ENCODE peak calls at places on chromosomes 16 and 17, in ten cellular contexts. O is sigmoid colon, N is stomach, A is transverse colon, C is H1, E is SK-N-SH, F is esophagus muscularis mucosa, D is HepG2, X is GM12878, T is K562. J is an unnamed sample.

GRCh38 chr17:41894791-41895331 is 23.9 kb downstream of the ACLY start:
- DNase-seq in X (no peak), C (no peak), E (peak; percentile 73), A (no peak), N (no peak), O (peak; percentile 85), D (no peak), T (no peak), F (no peak), J (no peak)

GRCh38 chr17:7583253-7584109 is at the start of gene MPDU1:
- DNase-seq in X (peak; percentile 84), A (peak; percentile 96), T (peak; percentile 70), D (peak; percentile 81), N (peak; percentile 96), O (peak; percentile 99), E (peak; percentile 93), C (peak; percentile 95), F (peak; percentile 99), J (peak; percentile 98)

GRCh38 chr16:4734730-4735575 is 616 bp downstream of the DNAAF8 start:
- DNase-seq in O (peak; percentile 94), N (peak; percentile 91), X (no peak), T (peak; percentile 93), C (peak; percentile 96), F (peak; percentile 96), D (peak; percentile 61), A (peak; percentile 93), E (peak; percentile 93), J (peak; percentile 96)

GRCh38 chr17:36937961-36938565 is 788 bp downstream of the LHX1 start:
- DNase-seq in T (no peak), O (no peak), E (peak; percentile 69), C (peak; percentile 76), N (no peak), F (no peak), D (no peak), A (no peak), X (no peak), J (no peak)

GRCh38 chr17:29089601-29090044 is 46.7 kb downstream of the PIPOX start:
- DNase-seq in X (no peak), D (no peak), E (no peak), A (peak; percentile 23), C (no peak), F (no peak), T (no peak), N (no peak), O (peak; percentile 82), J (no peak)

GRCh38 chr17:66123163-66123562 is 68.8 kb downstream of the CEP112 start:
- DNase-seq in O (no peak), D (no peak), A (no peak), N (no peak), X (no peak), E (no peak), F (no peak), C (no peak), T (no peak), J (no peak)

GRCh38 chr17:41734139-41734948 is at the start of gene HAP1:
- DNase-seq in C (peak; percentile 93), F (no peak), X (no peak), T (no peak), E (peak; percentile 83), A (no peak), N (peak; percentile 27), D (no peak), O (no peak), J (no peak)

GRCh38 chr17:30586818-30587595 is 109.8 kb downstream of the GOSR1 start:
- DNase-seq in X (no peak), A (no peak), N (no peak), T (no peak), D (peak; percentile 61), F (no peak), E (no peak), C (no peak), O (no peak), J (no peak)

GRCh38 chr16:49497466-49497865 is 123.9 kb downstream of the C16orf78 start:
- DNase-seq in C (no peak), T (no peak), N (no peak), O (no peak), A (no peak), E (no peak), F (no peak), D (no peak), X (no peak), J (peak; percentile 60)

GRCh38 chr17:15651583-15652110 is 32.1 kb upstream of the FBXW10B start:
- DNase-seq in O (peak; percentile 97), T (peak; percentile 75), X (peak; percentile 33), D (peak; percentile 48), C (no peak), A (peak; percentile 94), N (peak; percentile 91), E (peak; percentile 85), F (peak; percentile 95), J (peak; percentile 95)

GRCh38 chr17:58277726-58278595 is 2.8 kb downstream of the MPO start:
- DNase-seq in N (no peak), D (no peak), X (no peak), C (no peak), O (no peak), A (no peak), T (no peak), E (peak; percentile 40), F (no peak), J (no peak)

GRCh38 chr17:76368545-76368944 is 14.8 kb upstream of the PRPSAP1 start:
- DNase-seq in A (no peak), T (no peak), D (no peak), E (peak; percentile 85), N (no peak), O (no peak), F (no peak), X (no peak), C (peak; percentile 47), J (no peak)
- TF ChIP-seq POLR2AphosphoS5 in A (no peak), T (no peak), D (no peak), E (peak; percentile 47), N (no peak), O (no peak), F (no peak), X (no peak), C (no peak), J (no peak)

DNA sequence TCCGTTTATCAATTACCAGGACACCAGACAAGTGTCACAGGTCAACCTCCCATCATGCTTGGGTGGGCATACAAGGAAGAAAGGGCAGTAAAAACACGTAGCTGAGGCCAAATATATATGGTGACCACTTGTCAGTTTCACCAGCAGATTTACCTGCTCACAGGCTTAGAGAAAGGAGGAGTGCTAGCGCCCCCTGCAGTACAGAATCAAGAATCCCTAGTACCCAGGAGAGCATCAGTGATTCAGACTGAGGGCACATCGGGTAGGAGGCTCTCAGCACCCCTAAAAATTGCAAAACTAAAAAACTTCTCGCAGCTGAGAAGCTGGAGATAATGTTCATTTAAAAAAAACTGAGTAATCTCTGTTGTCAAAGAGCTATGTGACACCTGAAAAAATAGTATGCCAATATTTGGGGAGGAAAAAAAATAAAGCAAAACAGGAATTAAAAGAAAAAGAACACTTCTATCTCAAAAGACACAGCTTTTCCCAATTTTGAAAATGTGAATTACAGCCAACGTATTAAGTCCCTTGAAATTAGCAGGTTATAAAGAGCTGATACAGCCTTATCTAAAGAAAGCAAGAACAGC is 21.2 kb upstream of the MON1B start:
- DNase-seq in T (peak; percentile 58), N (peak; percentile 47), X (no peak), E (peak; percentile 45), A (peak; percentile 23), C (peak; percentile 85), D (peak; percentile 52), F (no peak), O (no peak), J (no peak)
- TF ChIP-seq EP300 in T (no peak), N (no peak), X (no peak), E (no peak), A (no peak), C (no peak), D (no peak), F (no peak), O (no peak), J (no peak)

GRCh38 chr17:77378318-77379064 is 237.7 kb downstream of the SEC14L1 start:
- DNase-seq in N (no peak), O (peak; percentile 72), T (no peak), F (no peak), E (peak; percentile 62), X (no peak), A (no peak), D (no peak), C (no peak), J (no peak)

GRCh38 chr17:77375917-77376651 is 235.3 kb downstream of the SEC14L1 start:
- DNase-seq in E (peak; percentile 82), F (no peak), O (peak; percentile 78), A (peak; percentile 55), D (no peak), C (no peak), T (no peak), N (peak; percentile 45), X (no peak), J (peak; percentile 61)

GRCh38 chr17:77379065-77379428 is 238.3 kb downstream of the SEC14L1 start:
- DNase-seq in T (no peak), O (no peak), E (peak; percentile 41), A (no peak), X (no peak), N (no peak), D (no peak), C (no peak), F (no peak), J (no peak)

GRCh38 chr17:77376795-77377751 is 236.3 kb downstream of the SEC14L1 start:
- DNase-seq in F (no peak), O (peak; percentile 78), T (no peak), C (no peak), N (peak; percentile 86), E (peak; percentile 91), A (no peak), D (peak; percentile 95), X (no peak), J (peak; percentile 61)

GRCh38 chr17:77377836-77378235 is 237.1 kb downstream of the SEC14L1 start:
- DNase-seq in T (no peak), C (no peak), A (no peak), N (no peak), D (no peak), E (peak; percentile 57), X (no peak), F (no peak), O (no peak), J (no peak)
- H3K4me3 ChIP-seq in T (no peak overlapping the region), C (no peak overlapping the region), A (no peak overlapping the region), N (peak overlapping the region; percentile 27), D (no peak overlapping the region), E (no peak overlapping the region), X (no peak overlapping the region), F (no peak overlapping the region), O (peak overlapping the region; percentile 99), J (no peak overlapping the region)

GRCh38 chr17:81049973-81050551 is 15.1 kb downstream of the BAIAP2 start:
- DNase-seq in X (peak; percentile 21), T (no peak), E (peak; percentile 50), O (no peak), C (no peak), D (no peak), A (peak; percentile 82), F (no peak), N (peak; percentile 89), J (no peak)
- TF ChIP-seq POLR2AphosphoS5 in X (no peak), T (no peak), E (no peak), O (peak; percentile 58), C (no peak), D (no peak), A (peak; percentile 55), F (peak; percentile 38), N (peak; percentile 82), J (no peak)

DNA sequence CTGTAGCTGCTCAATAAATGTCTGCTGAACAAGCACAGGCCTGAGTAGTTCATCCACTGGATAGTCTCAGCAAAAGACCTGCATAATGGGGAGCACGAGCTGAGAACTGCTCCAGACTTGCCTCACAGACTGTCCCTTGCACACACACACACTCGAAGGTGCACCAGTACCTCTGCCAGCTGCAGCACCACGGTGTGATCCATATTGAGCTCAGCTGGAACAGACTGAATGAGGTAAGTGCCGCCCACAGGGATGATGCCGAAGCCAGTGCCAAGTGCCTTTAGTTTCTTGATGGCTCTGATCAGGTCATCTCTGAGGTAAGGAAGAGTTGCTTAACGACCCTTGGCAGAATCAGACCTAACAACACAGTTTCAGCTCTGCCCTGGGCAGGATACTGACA is 11.6 kb downstream of the SNF8 start:
- DNase-seq in E (no peak), F (no peak), N (no peak), T (no peak), C (no peak), D (no peak), X (no peak), A (no peak), O (no peak), J (no peak)
- TF ChIP-seq EP300 in E (no peak), F (no peak), N (no peak), T (no peak), C (no peak), D (no peak), X (no peak), A (no peak), O (no peak), J (no peak)